ENCODE peak calls at places on chromosome 10, in five cellular contexts. V is activated naive CD4-positive, alpha-beta T cell; O is nephron progenitor cell; G is hippocampal formation; C is occipital lobe. S is an unnamed sample.

GRCh38 chr10:120005408-120006280 is 113.1 kb downstream of the SEC23IP start:
- DNase-seq in C (no peak), O (no peak), G (no peak), V (no peak), S (no peak)

GRCh38 chr10:84308481-84309304 is 19.7 kb upstream of the CCSER2 start:
- DNase-seq in C (no peak), O (no peak), G (no peak), V (no peak), S (no peak)

GRCh38 chr10:123157210-123157609 is 3.0 kb downstream of the BUB3 start:
- DNase-seq in C (no peak), V (no peak), O (no peak), G (no peak), S (no peak)

GRCh38 chr10:95133997-95134396 is 60.0 kb upstream of the ACSM6 start:
- DNase-seq in V (no peak), O (no peak), G (no peak), C (no peak), S (no peak)

GRCh38 chr10:58266003-58266825 is 1.5 kb downstream of the IPMK start:
- DNase-seq in V (no peak), O (no peak), G (no peak), C (no peak), S (no peak)

GRCh38 chr10:25725917-25726716 is 207.9 kb upstream of the MYO3A start:
- DNase-seq in V (no peak), G (peak), O (peak), C (no peak), S (no peak)

GRCh38 chr10:77965294-77965693 is 38.7 kb upstream of the DLG5 start:
- DNase-seq in G (no peak), C (no peak), V (no peak), O (no peak), S (no peak)

GRCh38 chr10:123221418-123221817 is 67.2 kb downstream of the BUB3 start:
- DNase-seq in G (no peak), O (no peak), C (no peak), V (no peak), S (no peak)

GRCh38 chr10:24866615-24867583 is 85.5 kb downstream of the PRTFDC1 start:
- DNase-seq in O (no peak), V (no peak), C (peak), G (peak), S (no peak)

GRCh38 chr10:96257944-96258343 is 13.4 kb downstream of the BLNK start:
- DNase-seq in V (no peak), G (peak), C (no peak), O (no peak), S (no peak)

GRCh38 chr10:71302874-71303568 is 16.0 kb upstream of the SLC29A3 start:
- DNase-seq in G (no peak), O (no peak), V (no peak), C (no peak), S (no peak)